ENCODE peak calls at places on chromosome 18, in seven cellular contexts. One of them, this sample, is unnamed.

GRCh38 chr18:58993260-58993659 is 128.6 kb downstream of the ZNF532 start:
- DNase-seq in GM13977: no peak
- DNase-seq in breast epithelium: no peak
- DNase-seq in colonic mucosa: no peak
- DNase-seq in mucosa of descending colon: no peak
- DNase-seq in choroid plexus epithelial cell: peak
- DNase-seq in GM10248: no peak
- DNase-seq in this sample: no peak

GRCh38 chr18:52130621-52131020 is 209.4 kb upstream of the DCC start:
- DNase-seq in GM10248: no peak
- DNase-seq in colonic mucosa: no peak
- DNase-seq in choroid plexus epithelial cell: no peak
- DNase-seq in GM13977: no peak
- DNase-seq in mucosa of descending colon: no peak
- DNase-seq in breast epithelium: no peak
- DNase-seq in this sample: no peak

GRCh38 chr18:49733896-49734585 is 79.3 kb downstream of the ACAA2 start:
- DNase-seq in colonic mucosa: no peak
- DNase-seq in GM10248: no peak
- DNase-seq in GM13977: no peak
- DNase-seq in breast epithelium: no peak
- DNase-seq in mucosa of descending colon: no peak
- DNase-seq in choroid plexus epithelial cell: no peak
- DNase-seq in this sample: no peak

GRCh38 chr18:49164738-49165137 is 214.0 kb upstream of the SMAD7 start:
- DNase-seq in GM13977: no peak
- DNase-seq in colonic mucosa: no peak
- DNase-seq in mucosa of descending colon: no peak
- DNase-seq in GM10248: no peak
- DNase-seq in choroid plexus epithelial cell: no peak
- DNase-seq in breast epithelium: no peak
- DNase-seq in this sample: no peak

GRCh38 chr18:76496200-76496890 is 1.3 kb upstream of the ZNF516 start:
- DNase-seq in breast epithelium: no peak
- DNase-seq in mucosa of descending colon: peak
- DNase-seq in GM10248: no peak
- DNase-seq in GM13977: no peak
- DNase-seq in choroid plexus epithelial cell: peak
- DNase-seq in colonic mucosa: peak
- DNase-seq in this sample: peak

GRCh38 chr18:62991959-62992358 is 276.6 kb downstream of the PHLPP1 start:
- DNase-seq in choroid plexus epithelial cell: no peak
- DNase-seq in mucosa of descending colon: no peak
- DNase-seq in colonic mucosa: no peak
- DNase-seq in GM10248: no peak
- DNase-seq in GM13977: no peak
- DNase-seq in breast epithelium: no peak
- DNase-seq in this sample: no peak

GRCh38 chr18:79952996-79953559 is 1.6 kb upstream of the SLC66A2 start:
- DNase-seq in breast epithelium: peak
- DNase-seq in choroid plexus epithelial cell: no peak
- DNase-seq in colonic mucosa: peak
- DNase-seq in mucosa of descending colon: peak
- DNase-seq in GM10248: no peak
- DNase-seq in GM13977: no peak
- DNase-seq in this sample: no peak

GRCh38 chr18:21955757-21956652 is 213.4 kb upstream of the GATA6 start:
- DNase-seq in breast epithelium: peak
- DNase-seq in choroid plexus epithelial cell: peak
- DNase-seq in mucosa of descending colon: peak
- DNase-seq in GM10248: peak
- DNase-seq in colonic mucosa: peak
- DNase-seq in GM13977: peak
- DNase-seq in this sample: peak

GRCh38 chr18:13660510-13660909 is 65.8 kb downstream of the FAM210A start:
- DNase-seq in breast epithelium: no peak
- DNase-seq in colonic mucosa: no peak
- DNase-seq in mucosa of descending colon: no peak
- DNase-seq in GM13977: no peak
- DNase-seq in GM10248: no peak
- DNase-seq in choroid plexus epithelial cell: peak
- DNase-seq in this sample: no peak

GRCh38 chr18:22674300-22674699 is 256.6 kb upstream of the CTAGE1 start:
- DNase-seq in mucosa of descending colon: no peak
- DNase-seq in colonic mucosa: no peak
- DNase-seq in GM13977: no peak
- DNase-seq in breast epithelium: no peak
- DNase-seq in GM10248: no peak
- DNase-seq in choroid plexus epithelial cell: peak
- DNase-seq in this sample: no peak

GRCh38 chr18:24443870-24444269 is 16.6 kb upstream of the HRH4 start:
- DNase-seq in GM13977: no peak
- DNase-seq in breast epithelium: no peak
- DNase-seq in mucosa of descending colon: no peak
- DNase-seq in colonic mucosa: no peak
- DNase-seq in choroid plexus epithelial cell: no peak
- DNase-seq in GM10248: no peak
- DNase-seq in this sample: no peak

GRCh38 chr18:24447961-24448360 is 12.5 kb upstream of the HRH4 start:
- DNase-seq in choroid plexus epithelial cell: no peak
- DNase-seq in colonic mucosa: no peak
- DNase-seq in breast epithelium: no peak
- DNase-seq in GM13977: no peak
- DNase-seq in GM10248: no peak
- DNase-seq in mucosa of descending colon: no peak
- DNase-seq in this sample: no peak

GRCh38 chr18:24446453-24446852 is 14.0 kb upstream of the HRH4 start:
- DNase-seq in breast epithelium: no peak
- DNase-seq in choroid plexus epithelial cell: no peak
- DNase-seq in GM10248: no peak
- DNase-seq in GM13977: no peak
- DNase-seq in mucosa of descending colon: no peak
- DNase-seq in colonic mucosa: no peak
- DNase-seq in this sample: no peak

GRCh38 chr18:24446953-24447537 is 13.4 kb upstream of the HRH4 start:
- DNase-seq in GM10248: no peak
- DNase-seq in mucosa of descending colon: no peak
- DNase-seq in GM13977: no peak
- DNase-seq in colonic mucosa: no peak
- DNase-seq in breast epithelium: no peak
- DNase-seq in choroid plexus epithelial cell: peak
- DNase-seq in this sample: no peak
- TF ChIP-seq CTCF in GM10248: no peak
- TF ChIP-seq CTCF in mucosa of descending colon: no peak
- TF ChIP-seq CTCF in GM13977: no peak
- TF ChIP-seq CTCF in colonic mucosa: peak
- TF ChIP-seq CTCF in breast epithelium: no peak
- TF ChIP-seq CTCF in choroid plexus epithelial cell: peak
- TF ChIP-seq CTCF in this sample: no peak

DNA sequence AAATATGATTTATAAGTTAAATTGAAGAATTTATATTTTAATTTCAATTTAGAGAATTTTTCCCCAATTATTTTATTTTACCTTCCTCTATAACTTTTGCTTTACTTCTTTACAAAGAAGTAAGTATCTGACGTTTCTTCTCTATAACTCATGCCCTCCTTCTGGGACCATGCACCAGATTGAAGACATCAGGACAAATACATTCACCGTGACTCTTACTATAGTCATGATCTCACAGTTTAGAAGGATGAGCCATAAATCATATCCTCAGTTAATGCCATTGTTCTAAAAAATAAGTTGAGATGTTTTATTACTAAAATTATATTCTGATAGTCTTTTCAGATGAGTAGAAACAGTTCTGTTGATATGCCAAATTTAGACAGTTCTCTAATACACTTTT is 279.3 kb downstream of the TMX3 start:
- DNase-seq in GM13977: no peak
- DNase-seq in breast epithelium: no peak
- DNase-seq in choroid plexus epithelial cell: no peak
- DNase-seq in GM10248: no peak
- DNase-seq in colonic mucosa: no peak
- DNase-seq in mucosa of descending colon: no peak
- DNase-seq in this sample: no peak
- TF ChIP-seq CTCF in GM13977: no peak
- TF ChIP-seq CTCF in breast epithelium: no peak
- TF ChIP-seq CTCF in choroid plexus epithelial cell: no peak
- TF ChIP-seq CTCF in GM10248: no peak
- TF ChIP-seq CTCF in colonic mucosa: no peak
- TF ChIP-seq CTCF in mucosa of descending colon: no peak
- TF ChIP-seq CTCF in this sample: no peak

GRCh38 chr18:32446780-32447179 is 23.9 kb downstream of the GAREM1 start:
- DNase-seq in colonic mucosa: no peak
- DNase-seq in GM13977: no peak
- DNase-seq in choroid plexus epithelial cell: no peak
- DNase-seq in mucosa of descending colon: no peak
- DNase-seq in breast epithelium: no peak
- DNase-seq in GM10248: no peak
- DNase-seq in this sample: no peak
- TF ChIP-seq CTCF in colonic mucosa: no peak
- TF ChIP-seq CTCF in GM13977: no peak
- TF ChIP-seq CTCF in choroid plexus epithelial cell: no peak
- TF ChIP-seq CTCF in mucosa of descending colon: no peak
- TF ChIP-seq CTCF in breast epithelium: no peak
- TF ChIP-seq CTCF in GM10248: no peak
- TF ChIP-seq CTCF in this sample: no peak

GRCh38 chr18:36411745-36412168 is 114.2 kb downstream of the FHOD3 start:
- DNase-seq in breast epithelium: no peak
- DNase-seq in choroid plexus epithelial cell: peak
- DNase-seq in mucosa of descending colon: no peak
- DNase-seq in GM10248: no peak
- DNase-seq in colonic mucosa: no peak
- DNase-seq in GM13977: no peak
- DNase-seq in this sample: peak
- TF ChIP-seq CTCF in breast epithelium: no peak
- TF ChIP-seq CTCF in choroid plexus epithelial cell: peak
- TF ChIP-seq CTCF in mucosa of descending colon: no peak
- TF ChIP-seq CTCF in GM10248: peak
- TF ChIP-seq CTCF in colonic mucosa: no peak
- TF ChIP-seq CTCF in GM13977: peak
- TF ChIP-seq CTCF in this sample: no peak